ENCODE peak calls at places on chromosomes 2 and 18, in eight cellular contexts. D is heart left ventricle, P is Karpas-422, R is right lobe of liver, A is iPS DF 6.9, C is ascending aorta, B is lung, F is IMR-90. E is an unnamed sample. For H3K4me1, the result is how much of the 10 kb centered on the place peaks cover.

GRCh38 chr2:69785358-69785757 is 43.4 kb downstream of the ANXA4 start:
- DNase-seq in D (no peak), P (no peak), R (no peak), A (no peak), C (no peak), B (no peak), F (no peak), E (no peak)

GRCh38 chr2:109067829-109068152 is 61.2 kb upstream of the SH3RF3 start:
- DNase-seq in D (no peak), P (no peak), R (no peak), A (no peak), C (no peak), B (no peak), F (no peak), E (no peak)

GRCh38 chr2:16725549-16725948 is 59.9 kb upstream of the CYRIA start:
- DNase-seq in D (no peak), P (no peak), R (no peak), A (no peak), C (no peak), B (no peak), F (peak), E (peak)

GRCh38 chr2:190283783-190284182 is 35.8 kb downstream of the HIBCH start:
- DNase-seq in D (no peak), P (no peak), R (no peak), A (no peak), C (no peak), B (no peak), F (peak), E (peak)

GRCh38 chr2:38722271-38723115 is 28.7 kb downstream of the SRSF7 start:
- DNase-seq in D (no peak), P (peak), R (no peak), A (no peak), C (no peak), B (no peak), F (no peak), E (no peak)

GRCh38 chr2:216015722-216016464 is 2.5 kb upstream of the MREG start:
- DNase-seq in D (no peak), P (no peak), R (no peak), A (no peak), C (no peak), B (no peak), F (no peak), E (no peak)

GRCh38 chr2:74267068-74267467 is 68.7 kb downstream of the MTHFD2 start:
- DNase-seq in D (no peak), P (peak), R (no peak), A (no peak), C (no peak), B (peak), F (no peak), E (no peak)

GRCh38 chr2:69844560-69844959 is 15.1 kb downstream of the GMCL1 start:
- DNase-seq in D (no peak), P (no peak), R (no peak), A (no peak), C (no peak), B (no peak), F (no peak), E (no peak)

GRCh38 chr2:235458839-235459273 is 35.0 kb upstream of the AGAP1 start:
- DNase-seq in D (no peak), P (no peak), R (no peak), A (no peak), C (no peak), B (peak), F (peak), E (no peak)

GRCh38 chr2:98508690-98509054 is 64.0 kb downstream of the INPP4A start:
- DNase-seq in D (no peak), P (no peak), R (peak), A (no peak), C (peak), B (peak), F (peak), E (no peak)

GRCh38 chr2:96258393-96259022 is 7.3 kb downstream of the TMEM127 start:
- DNase-seq in D (no peak), P (no peak), R (no peak), A (no peak), C (no peak), B (no peak), F (no peak), E (no peak)

GRCh38 chr2:74882299-74882687 is 48.4 kb downstream of the HK2 start:
- DNase-seq in D (no peak), P (no peak), R (no peak), A (no peak), C (no peak), B (no peak), F (no peak), E (no peak)

GRCh38 chr2:224999784-225000183 is 42.5 kb downstream of the DOCK10 start:
- DNase-seq in D (no peak), P (no peak), R (no peak), A (no peak), C (no peak), B (no peak), F (no peak), E (no peak)

GRCh38 chr2:171146071-171146470 is 14.6 kb downstream of the TLK1 start:
- DNase-seq in D (no peak), P (no peak), R (no peak), A (no peak), C (no peak), B (no peak), F (no peak), E (no peak)

GRCh38 chr2:171141320-171141719 is 19.4 kb downstream of the TLK1 start:
- DNase-seq in D (no peak), P (no peak), R (no peak), A (no peak), C (no peak), B (no peak), F (no peak), E (no peak)

GRCh38 chr2:171142398-171142797 is 18.3 kb downstream of the TLK1 start:
- DNase-seq in D (no peak), P (no peak), R (no peak), A (no peak), C (no peak), B (no peak), F (no peak), E (no peak)

GRCh38 chr2:171146633-171147032 is 14.1 kb downstream of the TLK1 start:
- DNase-seq in D (no peak), P (no peak), R (no peak), A (no peak), C (no peak), B (no peak), F (no peak), E (no peak)

DNA sequence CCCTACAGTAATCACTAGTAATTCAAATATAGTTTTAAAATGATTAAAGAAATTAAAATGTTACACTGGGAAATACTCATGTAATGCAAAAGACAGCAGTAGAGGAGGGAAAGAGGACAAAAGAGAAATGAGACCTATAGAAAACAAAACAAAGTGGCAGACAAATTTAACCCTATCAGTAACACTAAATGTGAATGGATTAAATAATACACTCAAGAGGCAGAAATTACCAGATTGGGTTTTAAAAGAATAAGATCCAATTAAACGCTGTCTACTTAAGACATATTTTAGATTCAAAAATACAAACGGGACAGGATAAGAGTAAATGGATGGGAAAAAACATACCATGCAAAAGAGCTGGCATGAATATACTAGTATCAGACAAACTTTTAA is 17.0 kb downstream of the TLK1 start:
- DNase-seq in D (no peak), P (no peak), R (no peak), A (no peak), C (no peak), B (no peak), F (no peak), E (no peak)
- H3K4me1 ChIP-seq in D (under half), P (under half), R (under half), A (under half), C (under half), B (under half), F (under half), E (under half)

GRCh38 chr2:36885605-36886004 is 80.7 kb downstream of the STRN start:
- DNase-seq in D (no peak), P (no peak), R (no peak), A (no peak), C (no peak), B (no peak), F (no peak), E (no peak)
- H3K27ac ChIP-seq in D (no peak), P (no peak), R (no peak), A (no peak), C (no peak), B (no peak), F (no peak), E (no peak)

DNA sequence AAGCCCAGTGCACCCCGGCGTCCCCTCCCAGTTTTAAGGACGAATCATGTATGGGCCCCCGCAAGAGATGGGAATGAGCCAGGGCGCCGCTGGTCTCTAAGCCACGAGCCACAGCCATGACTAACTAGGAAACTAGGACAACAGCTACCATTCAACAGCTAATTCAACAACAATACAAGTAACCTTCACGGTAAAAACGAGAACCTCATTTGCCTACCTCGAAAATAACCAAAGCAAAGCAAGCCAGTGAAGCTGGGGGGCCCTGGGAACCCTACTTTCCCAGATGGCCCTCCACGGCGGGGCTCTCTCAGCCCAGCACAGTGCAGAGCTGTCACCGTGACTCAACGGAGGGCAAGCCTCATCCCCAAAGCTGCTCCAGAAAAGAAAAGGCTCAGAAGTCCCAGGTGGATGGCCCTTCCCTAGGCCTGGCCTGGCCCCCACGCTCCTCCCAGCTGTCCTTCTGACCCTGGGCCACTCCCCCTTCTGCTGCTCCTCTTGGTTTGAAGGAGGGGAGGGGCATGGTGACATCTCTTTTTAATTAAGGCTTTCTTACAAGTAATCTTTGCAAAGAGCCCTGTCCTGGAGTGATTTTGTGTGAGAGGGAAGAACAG is 126.3 kb downstream of the HDAC4 start:
- DNase-seq in D (no peak), P (no peak), R (no peak), A (no peak), C (no peak), B (no peak), F (peak), E (peak)
- H3K4me1 ChIP-seq in D (under half), P (under half), R (under half), A (under half), C (under half), B (under half), F (under half), E (under half)

DNA sequence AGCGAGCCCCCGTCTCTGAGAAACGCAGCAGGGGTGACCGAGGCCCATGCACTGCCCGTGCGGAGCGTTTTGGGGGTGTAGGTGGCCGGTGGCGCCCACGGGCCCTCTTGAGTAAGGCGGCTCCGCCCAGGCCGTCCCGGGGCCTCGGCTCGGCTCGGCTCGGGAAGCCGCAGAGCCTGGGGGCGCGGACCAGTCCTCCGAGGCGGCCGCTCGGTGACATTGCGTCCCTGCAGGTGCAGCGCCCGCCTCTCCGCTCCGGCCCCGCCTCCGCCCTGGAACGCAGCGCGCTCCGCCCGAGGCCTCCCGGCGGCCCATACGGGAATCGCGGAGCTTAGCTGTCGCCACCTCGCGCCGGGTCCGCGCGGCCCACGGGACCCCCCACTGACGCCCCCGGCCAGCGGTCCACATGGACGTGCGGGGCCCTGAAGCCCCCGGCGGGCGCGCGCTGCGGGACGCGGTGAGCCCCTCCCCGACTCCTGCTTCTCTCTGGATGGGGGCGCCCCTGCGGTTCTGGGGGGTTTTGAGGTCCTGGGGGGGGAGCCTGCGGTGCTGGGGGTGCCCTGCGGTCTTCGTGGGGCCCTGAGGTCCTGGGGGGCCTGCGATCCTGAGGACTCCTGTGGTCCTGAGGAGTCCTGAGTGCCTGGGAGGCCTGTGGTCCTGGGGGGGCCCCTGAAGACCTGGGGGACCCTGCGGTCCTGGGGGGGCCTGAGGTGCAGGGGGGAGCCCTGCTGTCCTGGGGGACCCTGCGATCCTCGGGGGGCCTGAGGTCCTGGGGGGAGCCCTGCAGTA is at the start of gene HSBP1L1:
- DNase-seq in D (peak), P (peak), R (peak), A (no peak), C (no peak), B (peak), F (no peak), E (peak)
- H3K27ac ChIP-seq in D (peak), P (no peak), R (peak), A (no peak), C (peak), B (peak), F (peak), E (peak)

DNA sequence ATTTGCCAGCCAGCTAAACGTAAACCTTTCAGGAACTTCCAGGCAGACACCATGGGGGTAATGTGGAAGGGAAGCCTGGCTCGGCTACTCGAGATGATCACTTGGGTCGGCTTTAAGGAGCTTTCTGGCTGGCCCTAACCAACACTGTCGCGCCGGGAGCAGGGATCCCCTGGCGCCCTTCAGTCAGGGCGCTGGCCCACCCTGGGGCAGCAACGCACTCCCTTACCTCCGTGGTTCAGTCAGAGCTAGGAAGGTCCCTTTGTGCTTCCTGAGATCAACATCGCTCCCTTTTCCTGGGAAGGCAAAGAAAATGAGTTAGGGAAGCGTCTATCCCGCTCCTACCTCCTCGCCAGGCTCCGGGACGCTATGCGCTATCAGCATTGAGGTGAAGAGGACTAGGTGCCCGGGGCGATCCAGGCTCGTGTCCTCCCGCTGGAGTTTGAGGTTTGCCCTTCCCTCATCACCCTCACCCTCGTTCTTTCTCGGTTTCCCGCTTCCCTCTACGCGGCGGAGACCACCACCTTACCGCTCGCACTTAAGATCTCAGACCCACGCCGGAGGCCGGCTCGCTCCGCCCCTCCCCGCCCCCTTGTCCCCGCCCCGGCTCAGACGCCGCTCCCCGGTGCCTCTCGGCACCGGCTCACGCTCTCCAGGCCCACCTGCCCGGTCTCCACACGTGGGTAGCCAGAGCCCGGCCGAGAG is 449 bp upstream of the ATRAID start:
- DNase-seq in D (no peak), P (no peak), R (no peak), A (no peak), C (no peak), B (no peak), F (no peak), E (peak)
- H3K4me1 ChIP-seq in D (under half), P (half or more), R (under half), A (under half), C (under half), B (under half), F (under half), E (under half)

GRCh38 chr18:24075731-24076130 is 61.2 kb downstream of the TTC39C start:
- DNase-seq in D (no peak), P (no peak), R (no peak), A (no peak), C (no peak), B (no peak), F (no peak), E (no peak)
- H3K27ac ChIP-seq in D (peak), P (no peak), R (no peak), A (no peak), C (peak), B (peak), F (peak), E (no peak)

E was measured in foreskin keratinocyte.